ENCODE peak calls at places on chromosome 22, in four cellular contexts. Z is pulmonary artery endothelial cell, H is fibroblast of the aortic adventitia, B is COR-L47. C is an unnamed sample.

GRCh38 chr22:40808018-40808841 is 10.9 kb downstream of the SLC25A17 start:
- DNase-seq in Z (no peak), H (peak; percentile 6), B (no peak), C (no peak)

GRCh38 chr22:43919106-43919965 is 4.3 kb upstream of the PNPLA3 start:
- DNase-seq in Z (no peak), H (peak; percentile 33), B (no peak), C (no peak)

GRCh38 chr22:44881624-44882023 is 128.2 kb downstream of the PHF21B start:
- DNase-seq in B (no peak), Z (no peak), H (no peak), C (no peak)

GRCh38 chr22:38026130-38027111 is 30.8 kb upstream of the PICK1 start:
- DNase-seq in Z (no peak), B (no peak), H (no peak), C (no peak)

GRCh38 chr22:20979243-20979809 is 2.8 kb upstream of the LZTR1 start:
- DNase-seq in B (no peak), H (peak; percentile 49), Z (peak; percentile 29), C (peak; percentile 38)

GRCh38 chr22:31995046-31995445 is 48.0 kb upstream of the SLC5A1 start:
- DNase-seq in Z (no peak), H (no peak), B (no peak), C (no peak)

GRCh38 chr22:31944700-31945477 is 554 bp downstream of the YWHAH start:
- DNase-seq in H (no peak), Z (no peak), B (peak; percentile 41), C (no peak)

GRCh38 chr22:40324468-40325305 is 21.6 kb upstream of the ADSL start:
- DNase-seq in Z (no peak), B (no peak), H (no peak), C (no peak)

GRCh38 chr22:30253205-30253852 is 6.8 kb upstream of the LIF start:
- DNase-seq in B (peak; percentile 73), H (peak; percentile 62), Z (no peak), C (no peak)

GRCh38 chr22:39226353-39226752 is 18.4 kb downstream of the PDGFB start:
- DNase-seq in Z (no peak), H (no peak), B (no peak), C (no peak)

GRCh38 chr22:42685941-42686666 is 34.6 kb downstream of the A4GALT start:
- DNase-seq in Z (no peak), H (peak; percentile 37), B (no peak), C (no peak)

GRCh38 chr22:28148816-28149465 is 229.9 kb upstream of the PITPNB start:
- DNase-seq in H (no peak), Z (no peak), B (no peak), C (no peak)

GRCh38 chr22:49686495-49687219 is 141.0 kb downstream of the BRD1 start:
- DNase-seq in Z (no peak), B (no peak), H (no peak), C (no peak)

GRCh38 chr22:19610518-19611253 is 86.5 kb upstream of the CLDN5 start:
- DNase-seq in B (no peak), Z (no peak), H (no peak), C (no peak)

GRCh38 chr22:46612904-46613605 is 7.1 kb upstream of the GRAMD4 start:
- DNase-seq in Z (no peak), B (no peak), H (no peak), C (no peak)

GRCh38 chr22:50318356-50318697 is 8.5 kb downstream of the DENND6B start:
- DNase-seq in H (no peak), Z (no peak), B (no peak), C (no peak)

GRCh38 chr22:37316875-37317371 is 34.6 kb downstream of the CYTH4 start:
- DNase-seq in B (peak; percentile 82), Z (peak; percentile 63), H (peak; percentile 89), C (peak; percentile 47)

C was measured in brain pericyte.